ENCODE peak calls at places on chromosomes 2 and 18, in four cellular contexts. M is left lobe of liver, H is cardiac fibroblast, D is NCI-H1092. U is an unnamed sample.

GRCh38 chr2:61145990-61146389 is 16.0 kb upstream of the C2orf74 start:
- DNase-seq in M (no peak), H (no peak), D (no peak), U (no peak)

GRCh38 chr2:60505240-60505639 is 48.2 kb downstream of the BCL11A start:
- DNase-seq in M (no peak), H (no peak), D (no peak), U (no peak)

GRCh38 chr2:12448846-12449480 is 267.8 kb upstream of the TRIB2 start:
- DNase-seq in M (no peak), H (peak; percentile 49), D (no peak), U (no peak)

GRCh38 chr2:88247531-88247930 is 77.4 kb downstream of the THNSL2 start:
- DNase-seq in M (no peak), H (no peak), D (no peak), U (no peak)

GRCh38 chr18:73950116-73950705 is 197.4 kb downstream of the FBXO15 start:
- DNase-seq in M (no peak), H (no peak), D (no peak), U (no peak)

GRCh38 chr2:106085441-106085911 is 108.6 kb downstream of the UXS1 start:
- DNase-seq in M (no peak), H (peak; percentile 75), D (no peak), U (peak; percentile 40)

GRCh38 chr2:176390276-176390675 is 121.0 kb downstream of the MTX2 start:
- DNase-seq in M (no peak), H (no peak), D (no peak), U (no peak)

GRCh38 chr2:28080911-28081310 is 190.4 kb downstream of the BABAM2 start:
- DNase-seq in M (no peak), H (peak; percentile 90), D (no peak), U (no peak)

GRCh38 chr2:80737047-80737446 is 432.5 kb upstream of the LRRTM1 start:
- DNase-seq in M (no peak), H (no peak), D (no peak), U (no peak)